ENCODE peak calls at places on chromosomes 4 and X, in six cellular contexts. E is amygdala; Z is stimulated activated CD8-positive, alpha-beta memory T cell treated with anti-CD3 and anti-CD28 coated beads, Interleukin-4, amount 100 ng/mL, for 4 hours; R is ureter; W is sciatic nerve; N is NCI-H2029. T is an unnamed sample.

GRCh38 chr4:11912886-11913285 is 484.2 kb upstream of the HS3ST1 start:
- DNase-seq in E (no peak), Z (no peak), R (no peak), W (no peak), N (no peak), T (no peak)

GRCh38 chr4:184267673-184268573 is 50.2 kb upstream of the ENPP6 start:
- DNase-seq in E (no peak), Z (peak), R (peak), W (no peak), N (peak), T (peak)

GRCh38 chr4:80219301-80220025 is 22.2 kb downstream of the PRDM8 start:
- DNase-seq in E (no peak), Z (no peak), R (no peak), W (no peak), N (no peak), T (no peak)

GRCh38 chr4:89807441-89808140 is 29.4 kb downstream of the SNCA start:
- DNase-seq in E (no peak), Z (no peak), R (no peak), W (no peak), N (no peak), T (no peak)

GRCh38 chrX:46727445-46727844 is 31.5 kb downstream of the SLC9A7 start:
- DNase-seq in E (no peak), Z (no peak), R (no peak), W (no peak), N (no peak), T (no peak)

GRCh38 chrX:12390301-12390700 is 252.0 kb downstream of the FRMPD4 start:
- DNase-seq in E (no peak), Z (no peak), R (no peak), W (no peak), N (no peak), T (no peak)

GRCh38 chr4:71231073-71231752 is 107.6 kb upstream of the SLC4A4 start:
- DNase-seq in E (peak), Z (no peak), R (peak), W (peak), N (no peak), T (peak)

GRCh38 chr4:48032721-48033120 is 16.1 kb downstream of the NIPAL1 start:
- DNase-seq in E (no peak), Z (no peak), R (no peak), W (no peak), N (no peak), T (no peak)

GRCh38 chr4:136763844-136764446 is 768.3 kb downstream of the PCDH18 start:
- DNase-seq in E (no peak), Z (no peak), R (no peak), W (no peak), N (no peak), T (no peak)

GRCh38 chrX:11462648-11463047 is 169.4 kb downstream of the AMELX start:
- DNase-seq in E (no peak), Z (no peak), R (no peak), W (no peak), N (no peak), T (no peak)

GRCh38 chrX:70331161-70331560 is 41.3 kb downstream of the KIF4A start:
- DNase-seq in E (no peak), Z (no peak), R (no peak), W (no peak), N (no peak), T (no peak)

GRCh38 chrX:96433409-96434122 is 251.1 kb upstream of the DIAPH2 start:
- DNase-seq in E (no peak), Z (no peak), R (no peak), W (no peak), N (peak), T (no peak)

GRCh38 chr4:94653984-94654609 is 103.7 kb upstream of the BMPR1B start:
- DNase-seq in E (no peak), Z (no peak), R (no peak), W (no peak), N (no peak), T (peak)

GRCh38 chr4:8112672-8113071 is 45.9 kb downstream of the ABLIM2 start:
- DNase-seq in E (no peak), Z (no peak), R (no peak), W (no peak), N (no peak), T (no peak)

GRCh38 chrX:108811891-108812290 is 75.5 kb upstream of the IRS4 start:
- DNase-seq in E (no peak), Z (no peak), R (no peak), W (no peak), N (no peak), T (no peak)

GRCh38 chr4:139300431-139301142 is 718 bp upstream of the NAA15 start:
- DNase-seq in E (no peak), Z (no peak), R (no peak), W (no peak), N (no peak), T (peak)

GRCh38 chr4:11565213-11565612 is 136.5 kb upstream of the HS3ST1 start:
- DNase-seq in E (no peak), Z (no peak), R (no peak), W (no peak), N (no peak), T (no peak)

GRCh38 chr4:12651876-12652275 is 832.3 kb downstream of the RAB28 start:
- DNase-seq in E (no peak), Z (no peak), R (no peak), W (no peak), N (no peak), T (no peak)

GRCh38 chr4:152585036-152585439 is 49.1 kb upstream of the FBXW7 start:
- DNase-seq in E (no peak), Z (no peak), R (no peak), W (no peak), N (no peak), T (no peak)

GRCh38 chrX:83101961-83102360 is 406.1 kb upstream of the POU3F4 start:
- DNase-seq in E (no peak), Z (no peak), R (no peak), W (no peak), N (no peak), T (no peak)

GRCh38 chr4:39719804-39720580 is 22.1 kb downstream of the UBE2K start:
- DNase-seq in E (no peak), Z (no peak), R (no peak), W (no peak), N (no peak), T (no peak)